ENCODE peak calls at places on chromosome 18, in seven cellular contexts. One of them, this sample, is unnamed.
A peak's percentile ranks its signal among the peaks of the same experiment; 100 is the strongest.

GRCh38 chr18:9874730-9875129 is 11.0 kb upstream of the TXNDC2 start:
- DNase-seq in colonic mucosa: no peak
- DNase-seq in HCT116: no peak
- DNase-seq in A673: no peak
- DNase-seq in cardiac fibroblast: peak; percentile 58
- DNase-seq in AG09309: no peak
- DNase-seq in upper lobe of right lung: no peak
- DNase-seq in this sample: no peak

GRCh38 chr18:21760321-21760720 is 19.7 kb downstream of the MIB1 start:
- DNase-seq in AG09309: no peak
- DNase-seq in colonic mucosa: no peak
- DNase-seq in upper lobe of right lung: no peak
- DNase-seq in HCT116: no peak
- DNase-seq in cardiac fibroblast: peak; percentile 27
- DNase-seq in A673: no peak
- DNase-seq in this sample: no peak

GRCh38 chr18:71951021-71951420 is 593.1 kb downstream of the CBLN2 start:
- DNase-seq in AG09309: no peak
- DNase-seq in upper lobe of right lung: no peak
- DNase-seq in colonic mucosa: no peak
- DNase-seq in cardiac fibroblast: no peak
- DNase-seq in A673: no peak
- DNase-seq in HCT116: no peak
- DNase-seq in this sample: no peak

GRCh38 chr18:68564348-68564747 is 150.6 kb downstream of the TMX3 start:
- DNase-seq in colonic mucosa: no peak
- DNase-seq in A673: no peak
- DNase-seq in upper lobe of right lung: no peak
- DNase-seq in cardiac fibroblast: no peak
- DNase-seq in HCT116: no peak
- DNase-seq in AG09309: no peak
- DNase-seq in this sample: no peak

GRCh38 chr18:28147674-28148171 is 29.2 kb downstream of the CDH2 start:
- DNase-seq in AG09309: peak; percentile 37
- DNase-seq in cardiac fibroblast: peak; percentile 88
- DNase-seq in HCT116: no peak
- DNase-seq in A673: peak; percentile 45
- DNase-seq in colonic mucosa: no peak
- DNase-seq in upper lobe of right lung: no peak
- DNase-seq in this sample: no peak

GRCh38 chr18:57220485-57220884 is 73.6 kb downstream of the BOD1L2 start:
- DNase-seq in AG09309: no peak
- DNase-seq in HCT116: no peak
- DNase-seq in cardiac fibroblast: no peak
- DNase-seq in colonic mucosa: no peak
- DNase-seq in upper lobe of right lung: no peak
- DNase-seq in A673: peak; percentile 69
- DNase-seq in this sample: no peak

GRCh38 chr18:21327101-21327500 is 85.1 kb downstream of the GREB1L start:
- DNase-seq in AG09309: no peak
- DNase-seq in cardiac fibroblast: no peak
- DNase-seq in upper lobe of right lung: no peak
- DNase-seq in HCT116: no peak
- DNase-seq in colonic mucosa: no peak
- DNase-seq in A673: no peak
- DNase-seq in this sample: no peak

GRCh38 chr18:58249677-58250076 is 205.7 kb downstream of the NEDD4L start:
- DNase-seq in HCT116: no peak
- DNase-seq in A673: no peak
- DNase-seq in AG09309: no peak
- DNase-seq in cardiac fibroblast: no peak
- DNase-seq in upper lobe of right lung: no peak
- DNase-seq in colonic mucosa: no peak
- DNase-seq in this sample: no peak

GRCh38 chr18:49898421-49898820 is 85.1 kb upstream of the ACAA2 start:
- DNase-seq in cardiac fibroblast: peak; percentile 82
- DNase-seq in colonic mucosa: peak; percentile 58
- DNase-seq in HCT116: peak; percentile 18
- DNase-seq in AG09309: peak; percentile 13
- DNase-seq in upper lobe of right lung: no peak
- DNase-seq in A673: peak; percentile 79
- DNase-seq in this sample: no peak

GRCh38 chr18:59021500-59021899 is 118.2 kb upstream of the SEC11C start:
- DNase-seq in A673: no peak
- DNase-seq in AG09309: no peak
- DNase-seq in HCT116: no peak
- DNase-seq in upper lobe of right lung: no peak
- DNase-seq in colonic mucosa: no peak
- DNase-seq in cardiac fibroblast: no peak
- DNase-seq in this sample: no peak

GRCh38 chr18:10841203-10841602 is 308.2 kb downstream of the PIEZO2 start:
- DNase-seq in HCT116: no peak
- DNase-seq in A673: peak; percentile 23
- DNase-seq in colonic mucosa: no peak
- DNase-seq in cardiac fibroblast: no peak
- DNase-seq in upper lobe of right lung: no peak
- DNase-seq in AG09309: no peak
- DNase-seq in this sample: no peak

GRCh38 chr18:52953435-52953834 is 613.4 kb downstream of the DCC start:
- DNase-seq in colonic mucosa: no peak
- DNase-seq in upper lobe of right lung: no peak
- DNase-seq in AG09309: no peak
- DNase-seq in A673: no peak
- DNase-seq in cardiac fibroblast: no peak
- DNase-seq in HCT116: no peak
- DNase-seq in this sample: no peak

GRCh38 chr18:76450912-76451421 is 44.1 kb downstream of the ZNF516 start:
- DNase-seq in upper lobe of right lung: peak; percentile 77
- DNase-seq in colonic mucosa: peak; percentile 57
- DNase-seq in HCT116: no peak
- DNase-seq in AG09309: no peak
- DNase-seq in cardiac fibroblast: peak; percentile 80
- DNase-seq in A673: peak; percentile 71
- DNase-seq in this sample: no peak

GRCh38 chr18:76450452-76450851 is 44.6 kb downstream of the ZNF516 start:
- DNase-seq in AG09309: no peak
- DNase-seq in cardiac fibroblast: no peak
- DNase-seq in A673: peak; percentile 37
- DNase-seq in upper lobe of right lung: no peak
- DNase-seq in colonic mucosa: no peak
- DNase-seq in HCT116: no peak
- DNase-seq in this sample: no peak

GRCh38 chr18:76453057-76453561 is 41.9 kb downstream of the ZNF516 start:
- DNase-seq in cardiac fibroblast: no peak
- DNase-seq in HCT116: no peak
- DNase-seq in colonic mucosa: no peak
- DNase-seq in A673: no peak
- DNase-seq in AG09309: no peak
- DNase-seq in upper lobe of right lung: no peak
- DNase-seq in this sample: no peak

GRCh38 chr18:76451475-76452331 is 43.3 kb downstream of the ZNF516 start:
- DNase-seq in colonic mucosa: no peak
- DNase-seq in AG09309: no peak
- DNase-seq in upper lobe of right lung: no peak
- DNase-seq in HCT116: no peak
- DNase-seq in A673: peak; percentile 50
- DNase-seq in cardiac fibroblast: peak; percentile 42
- DNase-seq in this sample: no peak

DNA sequence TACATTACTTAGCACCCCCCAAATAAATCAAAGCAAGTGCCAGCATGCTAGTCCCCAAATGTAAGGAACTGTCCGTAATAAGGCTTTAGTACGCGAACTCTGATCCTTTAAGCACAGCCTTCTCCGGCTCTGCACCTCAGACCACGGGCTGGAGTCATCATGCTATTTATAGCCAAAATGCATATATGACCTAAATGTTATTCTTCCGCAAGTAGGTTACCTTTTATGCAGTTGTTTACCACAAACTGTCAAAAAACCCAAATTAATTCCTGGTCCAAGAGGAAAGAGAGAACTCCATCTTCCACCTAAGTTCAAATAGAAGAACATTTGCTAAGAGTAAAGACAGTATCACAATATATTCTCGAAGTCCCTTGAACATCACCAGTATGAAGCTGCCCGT is 42.7 kb downstream of the ZNF516 start:
- DNase-seq in A673: no peak
- DNase-seq in cardiac fibroblast: peak; percentile 55
- DNase-seq in colonic mucosa: no peak
- DNase-seq in upper lobe of right lung: no peak
- DNase-seq in AG09309: no peak
- DNase-seq in HCT116: no peak
- DNase-seq in this sample: no peak
- H3K4me3 ChIP-seq in A673: no peak overlapping the region
- H3K4me3 ChIP-seq in cardiac fibroblast: no peak overlapping the region
- H3K4me3 ChIP-seq in colonic mucosa: no peak overlapping the region
- H3K4me3 ChIP-seq in upper lobe of right lung: no peak overlapping the region
- H3K4me3 ChIP-seq in AG09309: no peak overlapping the region
- H3K4me3 ChIP-seq in HCT116: no peak overlapping the region
- H3K4me3 ChIP-seq in this sample: peak overlapping the region; percentile 6

DNA sequence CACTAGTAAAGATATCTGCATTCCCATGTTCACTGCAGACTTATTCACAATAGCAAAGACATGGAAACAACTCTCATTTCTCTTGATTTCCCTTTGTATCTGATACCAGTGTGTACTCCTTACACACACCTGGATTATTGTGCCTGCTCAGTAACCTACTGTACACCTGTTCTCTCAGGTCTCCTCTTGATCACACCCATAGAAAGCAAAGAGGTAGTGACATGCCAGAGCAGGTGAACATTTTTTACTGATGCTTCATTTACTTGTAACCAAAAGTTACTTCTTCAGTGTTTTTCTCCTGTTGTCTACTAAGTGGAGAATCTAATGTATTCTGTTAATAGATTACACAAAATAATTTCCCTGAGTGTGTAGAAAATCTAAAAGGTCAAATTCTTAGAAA is 46.8 kb downstream of the CDH19 start:
- DNase-seq in AG09309: no peak
- DNase-seq in HCT116: no peak
- DNase-seq in A673: no peak
- DNase-seq in colonic mucosa: no peak
- DNase-seq in cardiac fibroblast: no peak
- DNase-seq in upper lobe of right lung: no peak
- DNase-seq in this sample: no peak
- TF ChIP-seq CTCF in AG09309: no peak
- TF ChIP-seq CTCF in HCT116: no peak
- TF ChIP-seq CTCF in A673: no peak
- TF ChIP-seq CTCF in colonic mucosa: no peak
- TF ChIP-seq CTCF in cardiac fibroblast: no peak
- TF ChIP-seq CTCF in upper lobe of right lung: no peak
- TF ChIP-seq CTCF in this sample: no peak

GRCh38 chr18:54267688-54268087 is 1.6 kb upstream of the POLI start:
- DNase-seq in upper lobe of right lung: no peak
- DNase-seq in cardiac fibroblast: no peak
- DNase-seq in A673: no peak
- DNase-seq in colonic mucosa: no peak
- DNase-seq in AG09309: no peak
- DNase-seq in HCT116: no peak
- DNase-seq in this sample: no peak

GRCh38 chr18:54260376-54261072 is 8.8 kb upstream of the POLI start:
- DNase-seq in AG09309: no peak
- DNase-seq in HCT116: no peak
- DNase-seq in cardiac fibroblast: peak; percentile 52
- DNase-seq in colonic mucosa: no peak
- DNase-seq in upper lobe of right lung: no peak
- DNase-seq in A673: no peak
- DNase-seq in this sample: no peak

GRCh38 chr18:54261894-54262293 is 7.4 kb upstream of the POLI start:
- DNase-seq in HCT116: no peak
- DNase-seq in upper lobe of right lung: peak; percentile 83
- DNase-seq in AG09309: no peak
- DNase-seq in colonic mucosa: no peak
- DNase-seq in A673: no peak
- DNase-seq in cardiac fibroblast: no peak
- DNase-seq in this sample: no peak

GRCh38 chr18:54263904-54264336 is 5.4 kb upstream of the POLI start:
- DNase-seq in AG09309: no peak
- DNase-seq in colonic mucosa: no peak
- DNase-seq in HCT116: no peak
- DNase-seq in cardiac fibroblast: no peak
- DNase-seq in A673: no peak
- DNase-seq in upper lobe of right lung: no peak
- DNase-seq in this sample: no peak
- H3K4me3 ChIP-seq in AG09309: no peak overlapping the region
- H3K4me3 ChIP-seq in colonic mucosa: no peak overlapping the region
- H3K4me3 ChIP-seq in HCT116: no peak overlapping the region
- H3K4me3 ChIP-seq in cardiac fibroblast: no peak overlapping the region
- H3K4me3 ChIP-seq in A673: no peak overlapping the region
- H3K4me3 ChIP-seq in upper lobe of right lung: no peak overlapping the region
- H3K4me3 ChIP-seq in this sample: no peak overlapping the region

GRCh38 chr18:51135795-51136194 is 61.7 kb downstream of the MEX3C start:
- DNase-seq in A673: no peak
- DNase-seq in cardiac fibroblast: no peak
- DNase-seq in HCT116: peak; percentile 13
- DNase-seq in upper lobe of right lung: no peak
- DNase-seq in colonic mucosa: no peak
- DNase-seq in AG09309: no peak
- DNase-seq in this sample: no peak
- TF ChIP-seq CTCF in A673: peak; percentile 58
- TF ChIP-seq CTCF in cardiac fibroblast: no peak
- TF ChIP-seq CTCF in HCT116: peak; percentile 61
- TF ChIP-seq CTCF in upper lobe of right lung: no peak
- TF ChIP-seq CTCF in colonic mucosa: no peak
- TF ChIP-seq CTCF in AG09309: peak; percentile 24
- TF ChIP-seq CTCF in this sample: peak; percentile 20

DNA sequence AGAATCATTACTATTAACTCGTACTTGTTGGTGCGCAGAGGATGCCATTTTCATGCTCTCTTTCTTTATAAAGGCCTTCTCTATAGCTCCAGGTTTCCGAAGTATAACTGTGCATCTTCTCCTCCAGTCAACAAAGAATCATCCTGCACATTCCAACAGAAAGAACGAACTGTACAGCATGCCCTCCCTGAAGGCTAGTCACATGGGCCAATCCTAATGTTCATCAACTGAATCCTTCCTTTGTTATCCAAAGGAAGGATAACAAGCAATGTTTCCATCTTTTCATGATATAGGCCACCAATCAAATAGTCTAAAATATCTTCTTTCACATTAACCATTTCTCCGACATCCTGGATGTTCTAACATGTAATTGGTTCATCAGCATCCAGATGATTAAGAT is 66.9 kb upstream of the LDLRAD4 start:
- DNase-seq in cardiac fibroblast: no peak
- DNase-seq in HCT116: no peak
- DNase-seq in colonic mucosa: no peak
- DNase-seq in AG09309: no peak
- DNase-seq in upper lobe of right lung: no peak
- DNase-seq in A673: no peak
- DNase-seq in this sample: no peak
- H3K4me3 ChIP-seq in cardiac fibroblast: no peak overlapping the region
- H3K4me3 ChIP-seq in HCT116: no peak overlapping the region
- H3K4me3 ChIP-seq in colonic mucosa: no peak overlapping the region
- H3K4me3 ChIP-seq in AG09309: no peak overlapping the region
- H3K4me3 ChIP-seq in upper lobe of right lung: no peak overlapping the region
- H3K4me3 ChIP-seq in A673: no peak overlapping the region
- H3K4me3 ChIP-seq in this sample: no peak overlapping the region

GRCh38 chr18:31774960-31775359 is 14.3 kb upstream of the SLC25A52 start:
- DNase-seq in cardiac fibroblast: no peak
- DNase-seq in HCT116: no peak
- DNase-seq in AG09309: no peak
- DNase-seq in upper lobe of right lung: no peak
- DNase-seq in A673: no peak
- DNase-seq in colonic mucosa: no peak
- DNase-seq in this sample: no peak
- TF ChIP-seq CTCF in cardiac fibroblast: no peak
- TF ChIP-seq CTCF in HCT116: no peak
- TF ChIP-seq CTCF in AG09309: no peak
- TF ChIP-seq CTCF in upper lobe of right lung: no peak
- TF ChIP-seq CTCF in A673: no peak
- TF ChIP-seq CTCF in colonic mucosa: no peak
- TF ChIP-seq CTCF in this sample: no peak

This sample was measured in BJ.